ENCODE peak calls at places on chromosome 9, in five cellular contexts. K, C, O, T and V are unnamed samples.

GRCh38 chr9:135126480-135127187 is 39.2 kb downstream of the OLFM1 start:
- DNase-seq in T (no peak), C (no peak), O (no peak), K (no peak), V (no peak)

GRCh38 chr9:85514256-85514655 is 227.5 kb downstream of the AGTPBP1 start:
- DNase-seq in T (no peak), K (no peak), O (no peak), C (no peak), V (no peak)

GRCh38 chr9:134571946-134572914 is 69.4 kb upstream of the COL5A1 start:
- DNase-seq in K (peak), C (no peak), O (no peak), T (no peak), V (peak)

GRCh38 chr9:137224850-137225694 is at the start of gene CYSRT1:
- DNase-seq in T (peak), O (no peak), K (peak), C (no peak), V (no peak)

GRCh38 chr9:123375725-123376132 is 19.7 kb downstream of the CRB2 start:
- DNase-seq in T (no peak), O (no peak), K (no peak), C (no peak), V (peak)

GRCh38 chr9:92637886-92638620 is 31.9 kb downstream of the IPPK start:
- DNase-seq in K (peak), O (no peak), T (no peak), C (no peak), V (no peak)

GRCh38 chr9:95363051-95363841 is 45.7 kb upstream of the FANCC start:
- DNase-seq in T (no peak), K (no peak), C (no peak), O (peak), V (no peak)

GRCh38 chr9:33737811-33738606 is 57.4 kb upstream of the PRSS3 start:
- DNase-seq in C (peak), O (peak), K (peak), T (peak), V (peak)

GRCh38 chr9:12694013-12694412 is 828 bp downstream of the TYRP1 start:
- DNase-seq in K (no peak), O (no peak), C (peak), T (no peak), V (no peak)

GRCh38 chr9:22838266-22838665 is 391.6 kb downstream of the DMRTA1 start:
- DNase-seq in T (no peak), O (no peak), K (no peak), C (no peak), V (no peak)

GRCh38 chr9:83538172-83538889 is at the start of gene FRMD3:
- DNase-seq in C (peak), O (no peak), T (peak), K (peak), V (peak)
- TF ChIP-seq CTCF in C (peak), O (peak), T (no peak), K (peak), V (peak)

DNA sequence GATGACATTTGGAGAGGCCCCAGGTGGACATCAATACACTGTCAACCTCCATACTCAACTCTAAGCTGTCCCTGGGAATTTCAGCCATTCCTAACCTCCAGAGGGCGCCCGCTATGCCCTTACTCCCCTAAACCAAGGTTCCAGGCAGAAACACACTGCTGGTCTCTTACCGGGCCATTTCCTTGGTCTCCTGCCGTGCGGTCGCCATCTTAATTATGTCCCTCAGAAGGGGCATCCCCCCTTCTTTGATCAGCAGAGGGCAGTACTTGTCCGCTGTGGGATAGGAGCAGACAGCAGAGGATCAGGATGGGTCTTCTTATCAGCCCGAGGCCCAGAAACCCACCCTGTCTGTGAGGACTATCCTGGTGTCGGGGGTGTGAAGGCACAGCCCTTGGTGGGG is 9.3 kb upstream of the ZDHHC12 start:
- DNase-seq in O (no peak), T (peak), K (peak), C (peak), V (peak)
- TF ChIP-seq CTCF in O (peak), T (peak), K (peak), C (peak), V (peak)

DNA sequence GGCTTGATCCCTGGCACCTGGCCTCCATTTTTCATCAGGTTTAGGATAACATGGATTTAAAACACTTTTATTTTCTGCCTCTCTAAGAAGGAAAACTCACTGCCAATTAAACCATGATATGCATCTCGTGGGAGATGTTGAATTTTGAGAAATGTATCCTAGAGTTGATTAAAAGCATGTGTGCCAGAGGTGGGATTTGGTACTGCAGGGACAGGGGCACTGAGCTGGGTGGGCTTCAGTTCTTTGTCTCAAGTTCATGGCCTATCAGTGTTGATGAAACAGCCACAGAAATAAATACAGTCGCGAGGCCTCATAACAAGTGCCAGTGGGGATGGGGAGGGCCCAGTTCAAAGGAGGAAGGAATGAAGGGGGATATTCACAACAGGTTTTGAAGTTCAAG is 34.9 kb downstream of the POLR1E start:
- DNase-seq in T (no peak), O (no peak), K (no peak), C (no peak), V (no peak)
- TF ChIP-seq CTCF in T (no peak), O (no peak), K (peak), C (no peak), V (peak)

GRCh38 chr9:122218885-122219855 is 9.6 kb downstream of the LHX6 start:
- DNase-seq in C (no peak), O (no peak), T (no peak), K (no peak), V (no peak)
- TF ChIP-seq CTCF in C (no peak), O (no peak), T (no peak), K (no peak), V (no peak)

DNA sequence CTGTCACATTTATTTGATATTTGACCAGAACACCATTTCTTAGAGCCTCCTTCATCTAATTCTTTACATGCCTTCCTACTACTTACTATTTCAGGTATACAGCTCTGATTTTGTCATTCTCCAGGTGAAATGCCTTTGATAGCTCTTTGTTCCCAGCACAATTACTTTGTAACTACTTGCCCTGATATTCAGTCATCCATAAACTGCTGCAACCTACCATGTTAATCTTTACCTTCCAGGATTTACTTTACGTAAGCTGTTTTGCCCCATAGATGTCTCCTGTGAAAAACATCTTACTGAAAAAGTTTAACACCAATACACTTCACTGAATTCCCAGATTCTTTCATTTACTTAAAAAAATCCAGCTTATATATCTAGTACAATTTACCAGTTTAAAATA is 443.8 kb upstream of the CYLC2 start:
- DNase-seq in C (no peak), K (no peak), O (no peak), T (no peak), V (no peak)
- TF ChIP-seq CTCF in C (no peak), K (no peak), O (no peak), T (no peak), V (no peak)

GRCh38 chr9:89411759-89412158 is 86.2 kb downstream of the SEMA4D start:
- DNase-seq in C (no peak), K (no peak), O (no peak), T (no peak), V (no peak)
- TF ChIP-seq CTCF in C (no peak), K (no peak), O (no peak), T (no peak), V (no peak)